ENCODE peak calls at places on chromosomes 12 and 14, in seven cellular contexts. D is SK-N-SH; J is GM12878; B is tibial artery; N is stomach; L is CD8-positive, alpha-beta T cell; K is heart right ventricle. M is an unnamed sample.

GRCh38 chr12:105369014-105369413 is 38.5 kb downstream of the C12orf75 start:
- DNase-seq in J (no peak), L (no peak), B (no peak), D (no peak), K (no peak), N (no peak), M (no peak)

GRCh38 chr12:52528641-52529143 is 8.5 kb upstream of the KRT5 start:
- DNase-seq in B (no peak), D (no peak), K (no peak), J (no peak), L (no peak), N (no peak), M (peak)

GRCh38 chr12:89948266-89949175 is 239.9 kb upstream of the ATP2B1 start:
- DNase-seq in L (no peak), J (no peak), K (no peak), D (no peak), B (no peak), N (no peak), M (no peak)

GRCh38 chr12:27284751-27285150 is 40.7 kb downstream of the STK38L start:
- DNase-seq in D (no peak), L (no peak), B (no peak), K (no peak), N (no peak), J (peak), M (no peak)

GRCh38 chr12:75209782-75210138 is at the start of gene KCNC2:
- DNase-seq in N (no peak), J (no peak), D (no peak), B (no peak), K (no peak), L (no peak), M (no peak)

GRCh38 chr14:90388437-90388836 is 8.4 kb upstream of the CALM1 start:
- DNase-seq in L (no peak), N (peak), B (no peak), J (no peak), D (no peak), K (no peak), M (peak)

GRCh38 chr14:101286271-101287018 is 274.9 kb upstream of the DIO3 start:
- DNase-seq in K (no peak), N (no peak), L (no peak), D (no peak), B (no peak), J (no peak), M (no peak)

GRCh38 chr12:106429636-106430035 is 72.1 kb downstream of the POLR3B start:
- DNase-seq in N (no peak), K (no peak), J (no peak), L (no peak), D (no peak), B (no peak), M (no peak)

GRCh38 chr12:19837543-19837942 is 398.3 kb downstream of the AEBP2 start:
- DNase-seq in K (no peak), N (no peak), L (no peak), D (no peak), J (no peak), B (no peak), M (no peak)

GRCh38 chr14:81565441-81566290 is 32.0 kb upstream of the SEL1L start:
- DNase-seq in K (no peak), B (no peak), L (no peak), J (no peak), D (no peak), N (no peak), M (peak)

GRCh38 chr14:79426103-79426755 is 785.1 kb downstream of the DIO2 start:
- DNase-seq in D (no peak), L (no peak), K (no peak), N (no peak), B (no peak), J (no peak), M (no peak)

GRCh38 chr14:89654998-89655397 is 238.0 kb upstream of the FOXN3 start:
- DNase-seq in B (no peak), K (no peak), D (no peak), N (no peak), L (no peak), J (no peak), M (no peak)

GRCh38 chr14:41446008-41446407 is 160.7 kb upstream of the LRFN5 start:
- DNase-seq in N (no peak), B (no peak), L (no peak), J (no peak), D (no peak), K (no peak), M (no peak)

GRCh38 chr12:13594731-13595514 is 386.5 kb downstream of the GRIN2B start:
- DNase-seq in J (no peak), B (no peak), L (no peak), K (no peak), D (no peak), N (no peak), M (peak)

GRCh38 chr14:89336338-89336737 is 80.7 kb downstream of the FOXN3 start:
- DNase-seq in K (no peak), L (no peak), J (no peak), N (no peak), D (no peak), B (no peak), M (no peak)

GRCh38 chr14:68216072-68216471 is 396.5 kb downstream of the RAD51B start:
- DNase-seq in D (no peak), B (no peak), K (no peak), N (no peak), L (no peak), J (no peak), M (no peak)

GRCh38 chr12:131065279-131065678 is 111.6 kb downstream of the ADGRD1 start:
- DNase-seq in D (no peak), N (no peak), B (peak), J (no peak), K (peak), L (no peak), M (peak)

GRCh38 chr14:90647469-90647868 is 168.8 kb downstream of the TTC7B start:
- DNase-seq in L (no peak), N (no peak), B (no peak), D (no peak), J (no peak), K (no peak), M (no peak)

GRCh38 chr14:101875041-101875725 is 89.2 kb upstream of the DYNC1H1 start:
- DNase-seq in K (no peak), B (no peak), D (no peak), L (no peak), J (no peak), N (no peak), M (no peak)

GRCh38 chr12:75722714-75723200 is 211.3 kb upstream of the KRR1 start:
- DNase-seq in K (no peak), L (peak), B (peak), J (peak), D (no peak), N (no peak), M (no peak)

GRCh38 chr14:99333841-99334240 is 61.8 kb upstream of the BCL11B start:
- DNase-seq in K (peak), J (no peak), N (no peak), D (no peak), B (no peak), L (no peak), M (peak)

GRCh38 chr12:85392508-85392907 is 112.5 kb downstream of the ALX1 start:
- DNase-seq in N (no peak), J (no peak), K (no peak), D (peak), B (no peak), L (no peak), M (no peak)

GRCh38 chr14:96091941-96092411 is 52.8 kb downstream of the C14orf132 start:
- DNase-seq in D (no peak), B (peak), K (no peak), J (no peak), L (no peak), N (no peak), M (no peak)

GRCh38 chr14:98953544-98954346 is 318.3 kb downstream of the BCL11B start:
- DNase-seq in N (peak), J (no peak), D (no peak), L (no peak), B (peak), K (peak), M (peak)

GRCh38 chr12:124829008-124829707 is 34.5 kb downstream of the SCARB1 start:
- DNase-seq in J (no peak), D (no peak), B (no peak), K (no peak), L (no peak), N (no peak), M (no peak)

GRCh38 chr14:77099425-77100167 is 1.5 kb downstream of the CIPC start:
- DNase-seq in B (no peak), N (no peak), L (no peak), D (no peak), K (no peak), J (no peak), M (no peak)

GRCh38 chr12:68080577-68080976 is 79.0 kb downstream of the IFNG start:
- DNase-seq in J (no peak), B (no peak), K (no peak), D (no peak), N (no peak), L (peak), M (peak)

GRCh38 chr14:99124482-99125104 is 147.4 kb downstream of the BCL11B start:
- DNase-seq in B (no peak), K (no peak), D (peak), J (no peak), L (no peak), N (peak), M (peak)

GRCh38 chr12:61758661-61759060 is 501.5 kb upstream of the USP15 start:
- DNase-seq in J (no peak), L (no peak), D (no peak), N (no peak), K (no peak), B (no peak), M (no peak)

GRCh38 chr14:81710232-81710845 is 176.7 kb upstream of the SEL1L start:
- DNase-seq in L (no peak), K (no peak), N (no peak), B (no peak), D (peak), J (peak), M (peak)

GRCh38 chr12:19030603-19031002 is 98.9 kb upstream of the PLEKHA5 start:
- DNase-seq in B (no peak), J (no peak), D (no peak), L (no peak), N (no peak), K (no peak), M (no peak)

GRCh38 chr14:84458881-84459280 is 1071.1 kb upstream of the FLRT2 start:
- DNase-seq in J (no peak), N (no peak), K (no peak), L (no peak), D (no peak), B (no peak), M (no peak)

GRCh38 chr12:88310666-88311065 is 168.6 kb downstream of the TMTC3 start:
- DNase-seq in J (no peak), L (no peak), B (no peak), K (no peak), N (no peak), D (no peak), M (no peak)

GRCh38 chr12:6341439-6342139 is at the start of gene TNFRSF1A:
- DNase-seq in L (peak), K (peak), J (no peak), N (peak), B (peak), D (peak), M (peak)

GRCh38 chr14:103928011-103928890 is at the start of gene TDRD9:
- DNase-seq in D (no peak), L (no peak), B (no peak), K (no peak), N (peak), J (no peak), M (no peak)

GRCh38 chr14:103932791-103933490 is 4.7 kb downstream of the TDRD9 start:
- DNase-seq in B (no peak), D (no peak), N (no peak), K (no peak), J (no peak), L (no peak), M (no peak)

GRCh38 chr14:103935102-103935501 is 6.8 kb downstream of the TDRD9 start:
- DNase-seq in L (no peak), D (no peak), N (no peak), B (no peak), J (no peak), K (no peak), M (no peak)

GRCh38 chr14:103930051-103930604 is 1.9 kb downstream of the TDRD9 start:
- DNase-seq in D (no peak), N (no peak), B (no peak), K (no peak), J (no peak), L (no peak), M (no peak)

DNA sequence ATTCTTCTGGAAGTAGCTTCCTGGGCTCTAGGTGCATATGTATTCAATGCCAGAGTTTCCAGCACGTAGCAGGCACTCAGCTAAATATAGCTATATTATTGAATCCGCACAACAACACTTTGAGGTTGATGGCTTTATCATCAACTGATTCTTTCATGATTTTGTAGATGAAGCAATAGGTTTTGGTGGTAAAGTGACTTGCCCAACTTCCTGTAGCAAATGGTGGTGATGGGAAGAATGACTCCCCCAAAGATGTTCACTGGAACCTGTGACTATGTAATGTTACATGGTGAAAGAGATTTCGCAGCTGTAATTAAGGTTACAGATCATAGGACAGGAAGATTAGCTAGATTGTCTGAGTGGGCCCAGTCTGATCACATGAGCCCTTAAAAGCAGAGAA is 3.2 kb downstream of the TDRD9 start:
- DNase-seq in B (no peak), K (no peak), L (no peak), D (no peak), N (no peak), J (no peak), M (no peak)
- H3K4me3 ChIP-seq in B (no peak), K (no peak), L (no peak), D (no peak), N (no peak), J (no peak), M (no peak)

DNA sequence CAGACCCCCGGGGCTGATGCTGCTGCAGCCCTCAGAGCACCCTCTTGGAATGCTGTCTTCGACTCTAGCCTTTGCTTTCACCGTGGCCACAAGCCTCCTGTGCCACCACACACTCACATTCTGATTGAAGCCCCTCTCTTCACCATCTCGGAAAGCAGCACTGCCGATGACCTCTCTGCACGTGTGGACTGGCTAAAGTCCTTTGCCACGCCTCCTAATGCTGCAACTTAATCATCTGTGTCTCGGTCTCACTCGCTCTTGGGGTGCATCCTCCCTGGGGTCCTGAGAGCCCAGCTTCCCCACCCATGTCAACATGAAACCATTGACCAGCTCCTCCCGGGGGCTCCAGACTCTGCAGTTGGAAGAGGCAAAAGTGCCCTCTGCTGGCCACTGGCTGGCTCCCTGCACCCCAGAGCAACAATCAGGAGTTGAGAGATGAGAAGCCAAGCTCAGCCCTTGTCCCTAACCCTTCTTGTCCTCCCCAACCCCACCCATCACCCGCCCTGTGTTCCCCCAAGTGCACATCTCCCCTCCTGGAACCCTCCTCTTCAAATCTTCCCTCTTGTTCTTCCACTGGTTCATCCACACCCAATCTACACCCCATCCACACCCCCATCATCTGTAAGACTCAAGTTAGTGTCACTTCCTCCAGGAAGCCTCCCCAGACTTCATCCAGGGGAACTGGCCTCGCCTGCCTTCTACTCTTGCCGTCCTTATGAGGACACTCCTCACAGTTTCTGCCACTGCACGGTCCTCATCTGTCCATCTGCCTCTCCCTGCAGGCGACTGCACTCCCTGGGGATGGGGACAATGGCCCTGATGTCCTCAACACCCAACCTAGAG is 23.6 kb upstream of the FAM181A start:
- DNase-seq in B (no peak), K (no peak), D (peak), N (peak), J (no peak), L (no peak), M (peak)
- TF ChIP-seq CTCF in B (peak), K (peak), D (peak), N (peak), J (peak), L (no peak), M (peak)

GRCh38 chr12:119181944-119182343 is 3.2 kb downstream of the HSPB8 start:
- DNase-seq in J (no peak), B (no peak), K (no peak), D (no peak), L (no peak), N (no peak), M (no peak)

GRCh38 chr12:119178544-119179334 is at the start of gene HSPB8:
- DNase-seq in L (no peak), N (peak), D (peak), K (peak), J (no peak), B (peak), M (peak)

GRCh38 chr12:119179335-119180021 is 747 bp downstream of the HSPB8 start:
- DNase-seq in J (no peak), L (no peak), N (peak), B (no peak), K (no peak), D (no peak), M (peak)

GRCh38 chr12:119181202-119181601 is 2.5 kb downstream of the HSPB8 start:
- DNase-seq in N (no peak), B (no peak), K (no peak), L (no peak), D (no peak), J (no peak), M (no peak)

GRCh38 chr12:119180380-119181040 is 1.8 kb downstream of the HSPB8 start:
- DNase-seq in D (no peak), K (peak), N (peak), J (no peak), B (peak), L (no peak), M (peak)
- H3K27ac ChIP-seq in D (no peak), K (peak), N (peak), J (no peak), B (peak), L (no peak), M (peak)

GRCh38 chr12:64893961-64894360 is 69.5 kb downstream of the TBC1D30 start:
- DNase-seq in L (no peak), K (no peak), B (no peak), N (no peak), D (no peak), J (no peak), M (no peak)
- H3K4me3 ChIP-seq in L (no peak), K (no peak), B (no peak), N (no peak), D (no peak), J (no peak), M (no peak)

DNA sequence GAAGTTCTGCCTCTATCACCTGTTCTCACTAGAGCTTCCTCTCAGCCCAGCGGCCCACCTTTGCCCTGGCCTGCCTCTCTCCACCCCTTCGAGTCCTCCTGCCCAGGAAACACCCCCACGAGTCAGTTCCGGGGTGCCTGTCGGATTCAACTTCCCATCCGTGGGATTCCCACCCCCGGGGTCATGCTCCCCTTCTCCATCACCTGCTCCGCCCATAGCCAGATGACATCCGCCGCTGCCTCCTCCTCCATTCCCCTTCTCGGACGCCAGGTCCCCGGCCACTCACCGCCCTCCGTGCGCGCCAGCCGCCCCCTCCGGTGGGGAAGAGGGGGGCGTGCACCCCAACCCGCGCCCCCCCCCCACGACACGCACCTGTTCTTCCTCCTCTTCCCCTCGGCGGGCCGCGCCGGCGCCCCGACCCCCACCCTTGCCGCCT is 758 bp downstream of the SPPL3 start:
- DNase-seq in K (peak), L (peak), B (peak), D (peak), N (peak), J (peak), M (peak)
- TF ChIP-seq CTCF in K (no peak), L (no peak), B (no peak), D (no peak), N (no peak), J (no peak), M (no peak)

GRCh38 chr12:25983625-25984024 is 25.1 kb downstream of the RASSF8 start:
- DNase-seq in J (no peak), N (no peak), L (no peak), D (no peak), B (no peak), K (no peak), M (no peak)

GRCh38 chr12:25986169-25986568 is 27.7 kb downstream of the RASSF8 start:
- DNase-seq in J (no peak), D (no peak), K (no peak), N (no peak), B (no peak), L (no peak), M (no peak)

GRCh38 chr12:25982416-25982815 is 23.9 kb downstream of the RASSF8 start:
- DNase-seq in L (no peak), N (no peak), J (no peak), K (no peak), B (no peak), D (no peak), M (no peak)

GRCh38 chr12:25984759-25985158 is 26.3 kb downstream of the RASSF8 start:
- DNase-seq in N (no peak), D (no peak), J (no peak), K (no peak), L (no peak), B (no peak), M (no peak)

DNA sequence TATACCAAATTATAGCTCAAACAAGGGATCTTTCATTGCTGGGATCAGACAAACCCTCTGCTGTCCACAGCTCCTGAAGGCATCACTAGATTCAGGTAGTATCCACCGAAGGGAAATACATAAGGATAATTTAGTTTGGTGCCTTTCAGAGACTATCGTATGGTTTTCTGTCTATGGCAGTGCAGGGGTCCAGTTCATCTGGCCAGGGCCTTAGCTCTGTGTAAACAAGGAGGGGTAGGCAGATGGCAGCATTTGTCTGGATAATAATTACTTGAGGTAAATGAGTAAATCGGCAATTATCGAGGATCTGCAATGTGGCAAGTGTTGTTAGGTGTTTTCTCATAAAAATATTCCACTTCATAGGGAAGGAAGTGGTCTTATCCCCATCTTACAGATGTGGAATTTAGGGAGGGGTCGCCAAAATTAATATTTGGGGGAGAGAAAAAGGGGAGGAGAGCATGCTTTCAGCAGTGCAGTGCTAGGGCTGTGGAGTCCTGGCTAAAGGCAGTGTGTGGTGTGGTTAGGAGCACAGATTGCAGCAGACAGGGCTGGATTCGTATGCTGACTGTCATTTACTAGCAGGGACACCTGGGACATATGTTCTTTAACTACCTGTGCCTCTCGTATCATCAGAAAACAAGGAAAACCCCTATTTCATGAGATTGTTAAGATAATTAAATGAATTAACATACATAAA is 27.0 kb downstream of the RASSF8 start:
- DNase-seq in D (no peak), J (no peak), K (no peak), L (no peak), B (no peak), N (no peak), M (no peak)
- H3K27ac ChIP-seq in D (peak), J (no peak), K (no peak), L (no peak), B (no peak), N (no peak), M (no peak)

M was measured in endodermal cell.